ENCODE peak calls at places on chromosomes 16 and 17, in nine cellular contexts. One of them, this sample, is unnamed.

GRCh38 chr17:80067393-80067986 is 31.0 kb downstream of the CCDC40 start:
- DNase-seq in mesendoderm: no peak
- DNase-seq in mucosa of descending colon: no peak
- DNase-seq in heart right ventricle: no peak
- DNase-seq in CD8-positive, alpha-beta T cell: no peak
- DNase-seq in A549: no peak
- DNase-seq in CD8-positive, alpha-beta memory T cell: no peak
- DNase-seq in ascending aorta: no peak
- DNase-seq in aorta: no peak
- DNase-seq in this sample: no peak

GRCh38 chr16:50844840-50845239 is 103.0 kb downstream of the CYLD start:
- DNase-seq in heart right ventricle: no peak
- DNase-seq in mucosa of descending colon: no peak
- DNase-seq in mesendoderm: no peak
- DNase-seq in A549: no peak
- DNase-seq in aorta: no peak
- DNase-seq in ascending aorta: no peak
- DNase-seq in CD8-positive, alpha-beta memory T cell: no peak
- DNase-seq in CD8-positive, alpha-beta T cell: no peak
- DNase-seq in this sample: no peak

GRCh38 chr16:84788968-84789371 is 30.8 kb upstream of the CRISPLD2 start:
- DNase-seq in A549: no peak
- DNase-seq in heart right ventricle: no peak
- DNase-seq in CD8-positive, alpha-beta T cell: no peak
- DNase-seq in ascending aorta: no peak
- DNase-seq in CD8-positive, alpha-beta memory T cell: no peak
- DNase-seq in mucosa of descending colon: no peak
- DNase-seq in aorta: no peak
- DNase-seq in mesendoderm: no peak
- DNase-seq in this sample: no peak

GRCh38 chr16:77780378-77780837 is 8.0 kb upstream of the VAT1L start:
- DNase-seq in ascending aorta: peak; percentile 73
- DNase-seq in CD8-positive, alpha-beta memory T cell: no peak
- DNase-seq in mesendoderm: peak; percentile 46
- DNase-seq in CD8-positive, alpha-beta T cell: no peak
- DNase-seq in heart right ventricle: no peak
- DNase-seq in aorta: peak; percentile 50
- DNase-seq in A549: peak; percentile 27
- DNase-seq in mucosa of descending colon: no peak
- DNase-seq in this sample: no peak

GRCh38 chr17:80000955-80001354 is 34.7 kb downstream of the TBC1D16 start:
- DNase-seq in mucosa of descending colon: no peak
- DNase-seq in CD8-positive, alpha-beta memory T cell: no peak
- DNase-seq in CD8-positive, alpha-beta T cell: no peak
- DNase-seq in A549: no peak
- DNase-seq in mesendoderm: no peak
- DNase-seq in heart right ventricle: peak; percentile 36
- DNase-seq in ascending aorta: no peak
- DNase-seq in aorta: peak; percentile 36
- DNase-seq in this sample: no peak

GRCh38 chr17:48601528-48602430 is 3.0 kb downstream of the HOXB6 start:
- DNase-seq in aorta: no peak
- DNase-seq in CD8-positive, alpha-beta memory T cell: no peak
- DNase-seq in ascending aorta: no peak
- DNase-seq in A549: peak; percentile 54
- DNase-seq in heart right ventricle: no peak
- DNase-seq in mesendoderm: no peak
- DNase-seq in mucosa of descending colon: peak; percentile 82
- DNase-seq in CD8-positive, alpha-beta T cell: no peak
- DNase-seq in this sample: no peak

GRCh38 chr16:69481901-69482341 is 57.5 kb downstream of the CYB5B start:
- DNase-seq in A549: no peak
- DNase-seq in mesendoderm: peak; percentile 46
- DNase-seq in ascending aorta: peak; percentile 94
- DNase-seq in aorta: peak; percentile 92
- DNase-seq in CD8-positive, alpha-beta memory T cell: no peak
- DNase-seq in heart right ventricle: peak; percentile 89
- DNase-seq in mucosa of descending colon: peak; percentile 45
- DNase-seq in CD8-positive, alpha-beta T cell: no peak
- DNase-seq in this sample: peak; percentile 92

GRCh38 chr17:21119247-21119944 is 7.4 kb upstream of the DHRS7B start:
- DNase-seq in CD8-positive, alpha-beta memory T cell: peak; percentile 80
- DNase-seq in mesendoderm: peak; percentile 88
- DNase-seq in heart right ventricle: peak; percentile 76
- DNase-seq in A549: peak; percentile 86
- DNase-seq in ascending aorta: peak; percentile 90
- DNase-seq in aorta: peak; percentile 72
- DNase-seq in CD8-positive, alpha-beta T cell: peak; percentile 41
- DNase-seq in mucosa of descending colon: peak; percentile 73
- DNase-seq in this sample: peak; percentile 53

GRCh38 chr17:57021226-57021940 is 43.5 kb downstream of the SCPEP1 start:
- DNase-seq in A549: peak; percentile 30
- DNase-seq in mesendoderm: no peak
- DNase-seq in CD8-positive, alpha-beta T cell: no peak
- DNase-seq in mucosa of descending colon: peak; percentile 77
- DNase-seq in CD8-positive, alpha-beta memory T cell: no peak
- DNase-seq in ascending aorta: peak; percentile 83
- DNase-seq in heart right ventricle: no peak
- DNase-seq in aorta: no peak
- DNase-seq in this sample: no peak

GRCh38 chr16:47574091-47575054 is 113.2 kb downstream of the PHKB start:
- DNase-seq in A549: no peak
- DNase-seq in CD8-positive, alpha-beta memory T cell: no peak
- DNase-seq in mesendoderm: peak; percentile 42
- DNase-seq in mucosa of descending colon: no peak
- DNase-seq in aorta: no peak
- DNase-seq in heart right ventricle: no peak
- DNase-seq in ascending aorta: no peak
- DNase-seq in CD8-positive, alpha-beta T cell: no peak
- DNase-seq in this sample: no peak

GRCh38 chr17:41340934-41341861 is 9.4 kb downstream of the KRT33A start:
- DNase-seq in mesendoderm: no peak
- DNase-seq in aorta: no peak
- DNase-seq in CD8-positive, alpha-beta T cell: peak; percentile 32
- DNase-seq in A549: no peak
- DNase-seq in heart right ventricle: no peak
- DNase-seq in ascending aorta: no peak
- DNase-seq in CD8-positive, alpha-beta memory T cell: peak; percentile 87
- DNase-seq in mucosa of descending colon: no peak
- DNase-seq in this sample: no peak

GRCh38 chr17:77319211-77320031 is 178.7 kb downstream of the SEC14L1 start:
- DNase-seq in ascending aorta: peak; percentile 97
- DNase-seq in mesendoderm: peak; percentile 81
- DNase-seq in heart right ventricle: peak; percentile 87
- DNase-seq in CD8-positive, alpha-beta T cell: no peak
- DNase-seq in A549: peak; percentile 95
- DNase-seq in mucosa of descending colon: peak; percentile 92
- DNase-seq in aorta: peak; percentile 93
- DNase-seq in CD8-positive, alpha-beta memory T cell: peak; percentile 72
- DNase-seq in this sample: peak; percentile 83

GRCh38 chr17:31510273-31511175 is 119.0 kb downstream of the RAB11FIP4 start:
- DNase-seq in mucosa of descending colon: no peak
- DNase-seq in mesendoderm: no peak
- DNase-seq in CD8-positive, alpha-beta T cell: no peak
- DNase-seq in aorta: peak; percentile 66
- DNase-seq in heart right ventricle: peak; percentile 76
- DNase-seq in ascending aorta: no peak
- DNase-seq in CD8-positive, alpha-beta memory T cell: peak; percentile 44
- DNase-seq in A549: no peak
- DNase-seq in this sample: peak; percentile 73

GRCh38 chr17:64291268-64291851 is 28.3 kb upstream of the TEX2 start:
- DNase-seq in mesendoderm: peak; percentile 41
- DNase-seq in aorta: no peak
- DNase-seq in ascending aorta: no peak
- DNase-seq in mucosa of descending colon: no peak
- DNase-seq in CD8-positive, alpha-beta T cell: no peak
- DNase-seq in CD8-positive, alpha-beta memory T cell: no peak
- DNase-seq in A549: no peak
- DNase-seq in heart right ventricle: no peak
- DNase-seq in this sample: no peak

GRCh38 chr16:85996843-85997242 is 97.9 kb downstream of the IRF8 start:
- DNase-seq in CD8-positive, alpha-beta memory T cell: no peak
- DNase-seq in A549: no peak
- DNase-seq in heart right ventricle: no peak
- DNase-seq in mucosa of descending colon: no peak
- DNase-seq in aorta: no peak
- DNase-seq in ascending aorta: no peak
- DNase-seq in CD8-positive, alpha-beta T cell: no peak
- DNase-seq in mesendoderm: no peak
- DNase-seq in this sample: no peak
- H3K4me1 ChIP-seq in CD8-positive, alpha-beta memory T cell: peaks cover 9% of the 10 kb centered on the region
- H3K4me1 ChIP-seq in A549: no peaks in the 10 kb centered on the region
- H3K4me1 ChIP-seq in heart right ventricle: no peaks in the 10 kb centered on the region
- H3K4me1 ChIP-seq in mucosa of descending colon: no peaks in the 10 kb centered on the region
- H3K4me1 ChIP-seq in aorta: no peaks in the 10 kb centered on the region
- H3K4me1 ChIP-seq in ascending aorta: no peaks in the 10 kb centered on the region
- H3K4me1 ChIP-seq in CD8-positive, alpha-beta T cell: peaks cover 6% of the 10 kb centered on the region
- H3K4me1 ChIP-seq in mesendoderm: no peaks in the 10 kb centered on the region
- H3K4me1 ChIP-seq in this sample: no peaks in the 10 kb centered on the region

GRCh38 chr17:76023900-76024237 is 3.2 kb downstream of the EVPL start:
- DNase-seq in ascending aorta: no peak
- DNase-seq in A549: no peak
- DNase-seq in mucosa of descending colon: no peak
- DNase-seq in mesendoderm: no peak
- DNase-seq in heart right ventricle: no peak
- DNase-seq in aorta: no peak
- DNase-seq in CD8-positive, alpha-beta memory T cell: no peak
- DNase-seq in CD8-positive, alpha-beta T cell: no peak
- DNase-seq in this sample: no peak

GRCh38 chr17:76024353-76024752 is 2.8 kb downstream of the EVPL start:
- DNase-seq in heart right ventricle: no peak
- DNase-seq in mesendoderm: no peak
- DNase-seq in A549: no peak
- DNase-seq in ascending aorta: no peak
- DNase-seq in aorta: no peak
- DNase-seq in CD8-positive, alpha-beta memory T cell: no peak
- DNase-seq in CD8-positive, alpha-beta T cell: no peak
- DNase-seq in mucosa of descending colon: no peak
- DNase-seq in this sample: no peak

GRCh38 chr17:76027159-76027839 is at the start of gene EVPL:
- DNase-seq in A549: peak; percentile 62
- DNase-seq in ascending aorta: no peak
- DNase-seq in CD8-positive, alpha-beta memory T cell: no peak
- DNase-seq in CD8-positive, alpha-beta T cell: no peak
- DNase-seq in mucosa of descending colon: peak; percentile 91
- DNase-seq in mesendoderm: no peak
- DNase-seq in aorta: no peak
- DNase-seq in heart right ventricle: no peak
- DNase-seq in this sample: no peak

GRCh38 chr17:76025294-76025693 is 1.8 kb downstream of the EVPL start:
- DNase-seq in CD8-positive, alpha-beta memory T cell: no peak
- DNase-seq in mesendoderm: no peak
- DNase-seq in aorta: no peak
- DNase-seq in CD8-positive, alpha-beta T cell: no peak
- DNase-seq in mucosa of descending colon: no peak
- DNase-seq in heart right ventricle: no peak
- DNase-seq in A549: no peak
- DNase-seq in ascending aorta: no peak
- DNase-seq in this sample: no peak

GRCh38 chr17:76026714-76027158 is 370 bp downstream of the EVPL start:
- DNase-seq in A549: no peak
- DNase-seq in CD8-positive, alpha-beta memory T cell: no peak
- DNase-seq in mesendoderm: no peak
- DNase-seq in ascending aorta: no peak
- DNase-seq in CD8-positive, alpha-beta T cell: no peak
- DNase-seq in aorta: no peak
- DNase-seq in heart right ventricle: no peak
- DNase-seq in mucosa of descending colon: no peak
- DNase-seq in this sample: no peak
- H3K4me3 ChIP-seq in A549: peak overlapping the region; percentile 74
- H3K4me3 ChIP-seq in CD8-positive, alpha-beta memory T cell: no peak overlapping the region
- H3K4me3 ChIP-seq in mesendoderm: no peak overlapping the region
- H3K4me3 ChIP-seq in ascending aorta: no peak overlapping the region
- H3K4me3 ChIP-seq in CD8-positive, alpha-beta T cell: no peak overlapping the region
- H3K4me3 ChIP-seq in aorta: no peak overlapping the region
- H3K4me3 ChIP-seq in heart right ventricle: no peak overlapping the region
- H3K4me3 ChIP-seq in mucosa of descending colon: no peak overlapping the region
- H3K4me3 ChIP-seq in this sample: no peak overlapping the region

DNA sequence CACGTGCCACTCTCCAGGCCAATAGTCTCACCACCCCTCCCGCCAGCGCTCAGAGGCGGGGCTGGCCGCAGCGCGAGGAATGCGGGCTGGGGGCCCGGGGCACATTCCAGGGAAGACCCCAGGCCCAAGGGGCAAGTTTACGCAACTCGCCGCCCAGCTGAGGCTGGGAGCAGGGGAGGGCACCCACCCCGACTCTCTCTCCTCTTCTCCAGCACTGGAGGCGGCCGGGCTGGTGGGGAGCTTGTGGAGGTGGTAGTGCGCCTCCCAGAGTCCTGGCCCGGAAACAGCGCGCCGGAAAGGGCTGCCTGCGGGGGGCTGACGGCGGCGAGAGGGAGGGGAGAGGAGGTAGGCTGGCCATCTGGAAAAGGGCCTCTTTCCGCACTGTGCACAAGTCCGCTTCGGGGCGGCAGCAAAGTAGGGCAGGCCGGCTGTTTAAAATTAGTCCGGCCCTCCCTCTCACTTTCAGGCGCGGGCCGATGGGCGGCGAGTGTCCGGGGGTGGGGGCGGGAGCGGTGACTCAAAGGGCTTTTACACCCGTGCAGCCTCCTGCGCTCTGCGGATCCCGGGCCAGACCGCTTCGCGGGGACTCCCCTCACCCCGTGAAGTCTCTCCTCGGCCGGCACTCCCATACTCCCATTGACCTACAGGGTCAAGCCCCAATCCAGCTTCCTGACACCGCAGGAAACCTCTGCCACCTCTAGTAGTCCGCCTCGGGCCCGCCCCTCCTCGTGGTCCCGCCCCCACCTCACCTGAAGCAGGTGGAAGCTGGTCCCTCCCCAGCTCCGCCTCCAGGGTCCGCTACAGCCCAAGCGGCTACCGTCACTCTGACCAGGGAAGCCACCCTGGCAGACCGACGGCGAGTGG is 968 bp downstream of the FHOD1 start:
- DNase-seq in CD8-positive, alpha-beta T cell: no peak
- DNase-seq in ascending aorta: peak; percentile 87
- DNase-seq in CD8-positive, alpha-beta memory T cell: peak; percentile 69
- DNase-seq in A549: peak; percentile 56
- DNase-seq in mesendoderm: peak; percentile 94
- DNase-seq in aorta: peak; percentile 87
- DNase-seq in heart right ventricle: peak; percentile 88
- DNase-seq in mucosa of descending colon: peak; percentile 95
- DNase-seq in this sample: peak; percentile 80
- H3K4me1 ChIP-seq in CD8-positive, alpha-beta T cell: peaks cover 47% of the 10 kb centered on the region
- H3K4me1 ChIP-seq in ascending aorta: peaks cover 33% of the 10 kb centered on the region
- H3K4me1 ChIP-seq in CD8-positive, alpha-beta memory T cell: peaks cover 48% of the 10 kb centered on the region
- H3K4me1 ChIP-seq in A549: peaks cover 60% of the 10 kb centered on the region
- H3K4me1 ChIP-seq in mesendoderm: peaks cover 26% of the 10 kb centered on the region
- H3K4me1 ChIP-seq in aorta: no peaks in the 10 kb centered on the region
- H3K4me1 ChIP-seq in heart right ventricle: peaks cover 77% of the 10 kb centered on the region
- H3K4me1 ChIP-seq in mucosa of descending colon: peaks cover 58% of the 10 kb centered on the region
- H3K4me1 ChIP-seq in this sample: peaks cover 83% of the 10 kb centered on the region

DNA sequence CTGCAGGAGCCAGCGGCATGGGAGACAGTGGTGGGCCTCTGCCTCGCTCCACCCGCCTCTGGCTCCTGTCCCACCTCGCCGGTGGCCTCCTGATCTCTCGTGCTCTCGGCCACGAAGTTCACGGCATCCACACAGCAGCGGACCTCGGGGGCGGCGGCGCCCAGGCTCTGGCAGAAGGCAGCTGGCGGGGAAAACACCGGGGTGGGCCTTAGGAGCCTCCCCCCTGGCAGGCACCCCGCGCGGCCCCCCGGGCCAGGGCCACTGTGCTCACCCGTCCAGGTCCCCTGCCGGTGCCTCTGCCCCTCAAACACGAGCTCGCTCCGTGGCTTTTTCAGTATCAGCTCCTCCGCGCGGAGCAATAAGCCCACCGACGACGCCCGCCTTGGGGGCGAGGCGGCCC is 409 bp upstream of the C17orf107 start:
- DNase-seq in mesendoderm: no peak
- DNase-seq in CD8-positive, alpha-beta memory T cell: no peak
- DNase-seq in mucosa of descending colon: peak; percentile 19
- DNase-seq in CD8-positive, alpha-beta T cell: no peak
- DNase-seq in A549: no peak
- DNase-seq in ascending aorta: no peak
- DNase-seq in aorta: no peak
- DNase-seq in heart right ventricle: no peak
- DNase-seq in this sample: no peak
- H3K4me3 ChIP-seq in mesendoderm: no peak overlapping the region
- H3K4me3 ChIP-seq in CD8-positive, alpha-beta memory T cell: peak overlapping the region; percentile 83
- H3K4me3 ChIP-seq in mucosa of descending colon: no peak overlapping the region
- H3K4me3 ChIP-seq in CD8-positive, alpha-beta T cell: peak overlapping the region; percentile 75
- H3K4me3 ChIP-seq in A549: no peak overlapping the region
- H3K4me3 ChIP-seq in ascending aorta: peak overlapping the region; percentile 48
- H3K4me3 ChIP-seq in aorta: peak overlapping the region; percentile 2
- H3K4me3 ChIP-seq in heart right ventricle: peak overlapping the region; percentile 58
- H3K4me3 ChIP-seq in this sample: peak overlapping the region; percentile 67

This sample was measured in left ventricle myocardium inferior.